ENCODE peak calls at places on chromosome 18, in five cellular contexts. A is activated T-helper 1 cell treated with Interleukin-2 at 50 U/mL for 16 hours, R is endodermal cell, I is lung, E is EL. F is an unnamed sample.

GRCh38 chr18:74498712-74499629 is 2.8 kb downstream of the CNDP2 start:
- DNase-seq in A (peak; percentile 64), R (no peak), I (peak; percentile 82), E (peak; percentile 25), F (peak; percentile 77)

GRCh38 chr18:50282521-50283335 is 1.4 kb upstream of the MBD1 start:
- DNase-seq in A (no peak), R (no peak), I (no peak), E (no peak), F (no peak)

GRCh38 chr18:22670914-22671313 is 253.2 kb upstream of the CTAGE1 start:
- DNase-seq in A (no peak), R (no peak), I (no peak), E (no peak), F (no peak)

GRCh38 chr18:40109251-40110049 is 1845.6 kb upstream of the PIK3C3 start:
- DNase-seq in A (no peak), R (no peak), I (no peak), E (no peak), F (no peak)

GRCh38 chr18:48825101-48825745 is 125.5 kb downstream of the SMAD7 start:
- DNase-seq in A (no peak), R (peak; percentile 41), I (no peak), E (peak; percentile 41), F (no peak)

GRCh38 chr18:22324191-22325131 is 93.3 kb downstream of the CTAGE1 start:
- DNase-seq in A (no peak), R (peak; percentile 88), I (peak; percentile 62), E (peak; percentile 34), F (no peak)

GRCh38 chr18:79796531-79797390 is 977 bp upstream of the KCNG2 start:
- DNase-seq in A (no peak), R (no peak), I (no peak), E (no peak), F (no peak)

GRCh38 chr18:53997064-53997463 is 227.4 kb downstream of the MBD2 start:
- DNase-seq in A (no peak), R (no peak), I (no peak), E (no peak), F (no peak)

GRCh38 chr18:3721771-3722661 is 272.0 kb downstream of the TGIF1 start:
- DNase-seq in A (no peak), R (no peak), I (peak; percentile 19), E (no peak), F (no peak)

GRCh38 chr18:27704721-27705361 is 472.1 kb downstream of the CDH2 start:
- DNase-seq in A (no peak), R (no peak), I (no peak), E (no peak), F (no peak)

GRCh38 chr18:77170850-77171410 is 38.3 kb upstream of the MBP start:
- DNase-seq in A (no peak), R (no peak), I (no peak), E (no peak), F (no peak)

GRCh38 chr18:24917767-24918166 is 434.2 kb downstream of the ZNF521 start:
- DNase-seq in A (no peak), R (no peak), I (no peak), E (no peak), F (no peak)

GRCh38 chr18:3345885-3346284 is 84.0 kb downstream of the MYL12B start:
- DNase-seq in A (no peak), R (no peak), I (no peak), E (no peak), F (no peak)

GRCh38 chr18:24814521-24814920 is 354.1 kb downstream of the HRH4 start:
- DNase-seq in A (no peak), R (no peak), I (no peak), E (no peak), F (no peak)

GRCh38 chr18:54924948-54925347 is 34.3 kb downstream of the CCDC68 start:
- DNase-seq in A (no peak), R (no peak), I (no peak), E (peak; percentile 21), F (no peak)

GRCh38 chr18:31041346-31042067 is 1.0 kb downstream of the DSC3 start:
- DNase-seq in A (no peak), R (peak; percentile 77), I (no peak), E (no peak), F (no peak)

GRCh38 chr18:70973626-70974025 is 684.8 kb downstream of the SOCS6 start:
- DNase-seq in A (no peak), R (no peak), I (no peak), E (no peak), F (no peak)

GRCh38 chr18:61831071-61831470 is 61.7 kb downstream of the RNF152 start:
- DNase-seq in A (no peak), R (no peak), I (no peak), E (peak; percentile 15), F (no peak)

GRCh38 chr18:75247601-75248421 is 37.2 kb downstream of the TSHZ1 start:
- DNase-seq in A (no peak), R (no peak), I (no peak), E (peak; percentile 66), F (no peak)

GRCh38 chr18:41579185-41579584 is 375.8 kb upstream of the PIK3C3 start:
- DNase-seq in A (no peak), R (no peak), I (no peak), E (no peak), F (no peak)